ENCODE peak calls at places on chromosomes 6 and 20, in nine cellular contexts. K is gastrocnemius medialis; Z is astrocyte of the spinal cord; S is fibroblast of mammary gland; W is activated CD8-positive, alpha-beta T cell treated with anti-CD3 and anti-CD28 coated beads for 36 hours; V is GM13976; H is AG10803; Y is adrenal gland; J is GM12865. Q is an unnamed sample.

GRCh38 chr6:170086639-170087420 is 204.0 kb downstream of the DLL1 start:
- DNase-seq in K (no peak), Z (no peak), S (no peak), W (no peak), V (no peak), H (no peak), Y (peak), J (no peak), Q (no peak)

GRCh38 chr20:48324744-48325143 is 503.1 kb downstream of the PREX1 start:
- DNase-seq in K (no peak), Z (no peak), S (no peak), W (no peak), V (no peak), H (no peak), Y (no peak), J (no peak), Q (no peak)

GRCh38 chr6:30615219-30615957 is 1.7 kb downstream of the PPP1R10 start:
- DNase-seq in K (no peak), Z (peak), S (peak), W (peak), V (no peak), H (peak), Y (no peak), J (peak), Q (no peak)

GRCh38 chr20:47392721-47393073 is 36.2 kb upstream of the ZMYND8 start:
- DNase-seq in K (no peak), Z (no peak), S (peak), W (no peak), V (no peak), H (peak), Y (no peak), J (no peak), Q (peak)

GRCh38 chr20:21574443-21574842 is 60.6 kb upstream of the NKX2-2 start:
- DNase-seq in K (no peak), Z (no peak), S (no peak), W (no peak), V (no peak), H (no peak), Y (no peak), J (no peak), Q (no peak)

GRCh38 chr20:7959484-7959883 is 19.2 kb upstream of the HAO1 start:
- DNase-seq in K (no peak), Z (no peak), S (no peak), W (no peak), V (no peak), H (no peak), Y (no peak), J (no peak), Q (no peak)

GRCh38 chr6:131762984-131763383 is 44.8 kb upstream of the ENPP1 start:
- DNase-seq in K (no peak), Z (no peak), S (no peak), W (no peak), V (no peak), H (peak), Y (no peak), J (no peak), Q (no peak)

GRCh38 chr6:74606488-74607135 is 599.2 kb downstream of the COL12A1 start:
- DNase-seq in K (no peak), Z (peak), S (peak), W (no peak), V (no peak), H (peak), Y (no peak), J (no peak), Q (no peak)

GRCh38 chr20:45971425-45971674 is 653 bp downstream of the ZNF335 start:
- DNase-seq in K (no peak), Z (no peak), S (no peak), W (no peak), V (no peak), H (no peak), Y (no peak), J (no peak), Q (peak)

GRCh38 chr6:28068067-28068466 is 12.3 kb upstream of the ZNF165 start:
- DNase-seq in K (no peak), Z (no peak), S (no peak), W (no peak), V (no peak), H (no peak), Y (no peak), J (no peak), Q (no peak)

GRCh38 chr20:63295422-63295821 is 2.4 kb downstream of the COL20A1 start:
- DNase-seq in K (no peak), Z (no peak), S (no peak), W (no peak), V (no peak), H (no peak), Y (no peak), J (no peak), Q (no peak)
- TF ChIP-seq CTCF in K (no peak), Z (peak), S (no peak), W (no peak), V (no peak), H (no peak), Y (no peak), J (no peak), Q (no peak)

GRCh38 chr6:51887859-51888258 is 199.6 kb downstream of the PKHD1 start:
- DNase-seq in K (no peak), Z (no peak), S (no peak), W (no peak), V (no peak), H (no peak), Y (no peak), J (no peak), Q (no peak)

GRCh38 chr6:51893356-51893755 is 194.1 kb downstream of the PKHD1 start:
- DNase-seq in K (no peak), Z (no peak), S (no peak), W (no peak), V (no peak), H (no peak), Y (no peak), J (no peak), Q (no peak)

GRCh38 chr6:51892750-51893149 is 194.7 kb downstream of the PKHD1 start:
- DNase-seq in K (no peak), Z (no peak), S (no peak), W (no peak), V (no peak), H (no peak), Y (no peak), J (peak), Q (no peak)

GRCh38 chr6:51892339-51892738 is 195.1 kb downstream of the PKHD1 start:
- DNase-seq in K (no peak), Z (no peak), S (no peak), W (no peak), V (no peak), H (no peak), Y (no peak), J (no peak), Q (no peak)

DNA sequence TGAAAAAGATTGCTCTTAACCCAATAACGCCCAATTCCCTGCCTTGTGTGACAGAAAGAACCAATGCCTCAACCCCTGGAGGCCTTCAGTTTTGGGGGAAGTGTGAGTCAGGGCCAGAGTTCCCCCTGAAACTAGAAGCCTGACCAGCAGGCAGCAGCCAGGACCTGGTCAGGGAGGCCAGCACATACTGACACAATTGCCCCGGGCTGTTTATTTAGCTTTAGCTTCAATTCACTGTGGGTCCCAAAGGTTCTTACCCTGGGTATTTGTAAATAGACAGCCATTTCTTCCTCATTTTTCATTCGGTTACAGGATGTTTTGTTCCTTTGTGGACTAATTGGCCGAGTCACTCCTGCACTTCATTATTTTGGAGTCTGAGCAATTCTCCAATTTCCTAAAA is 195.6 kb downstream of the PKHD1 start:
- DNase-seq in K (no peak), Z (no peak), S (no peak), W (no peak), V (no peak), H (no peak), Y (no peak), J (no peak), Q (no peak)
- TF ChIP-seq CTCF in K (no peak), Z (no peak), S (no peak), W (no peak), V (no peak), H (no peak), Y (no peak), J (no peak), Q (no peak)

DNA sequence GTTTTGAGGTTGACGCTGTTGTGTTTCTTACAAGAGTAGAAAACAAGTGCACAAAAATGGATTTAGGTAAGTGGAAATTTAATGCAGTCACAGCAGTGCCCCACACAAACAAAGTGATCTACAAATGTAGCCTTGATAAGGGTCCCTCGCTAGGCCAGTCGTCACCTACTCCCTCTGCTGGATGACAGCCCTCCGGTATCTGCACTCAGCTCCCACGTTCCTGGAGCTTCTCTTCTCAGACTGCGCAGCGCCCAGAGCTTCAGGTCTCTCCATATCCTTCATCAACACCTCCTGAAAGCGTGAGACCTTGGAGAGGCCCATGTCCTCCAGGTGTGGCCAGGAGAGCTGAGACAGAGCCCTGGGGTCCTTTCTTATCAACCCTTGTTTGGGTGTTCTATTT is 58.3 kb upstream of the MAP3K4 start:
- DNase-seq in K (no peak), Z (no peak), S (no peak), W (no peak), V (no peak), H (no peak), Y (no peak), J (no peak), Q (no peak)
- TF ChIP-seq CTCF in K (no peak), Z (no peak), S (peak), W (no peak), V (no peak), H (no peak), Y (no peak), J (no peak), Q (no peak)

GRCh38 chr6:90860822-90861601 is 274.1 kb upstream of the MAP3K7 start:
- DNase-seq in K (no peak), Z (no peak), S (peak), W (no peak), V (peak), H (no peak), Y (no peak), J (peak), Q (no peak)
- TF ChIP-seq CTCF in K (no peak), Z (no peak), S (no peak), W (no peak), V (no peak), H (peak), Y (no peak), J (no peak), Q (peak)

GRCh38 chr20:24782801-24783630 is 166.1 kb upstream of the CST7 start:
- DNase-seq in K (no peak), Z (peak), S (no peak), W (peak), V (no peak), H (no peak), Y (no peak), J (no peak), Q (no peak)

GRCh38 chr20:24782221-24782620 is 166.8 kb upstream of the CST7 start:
- DNase-seq in K (no peak), Z (no peak), S (no peak), W (no peak), V (no peak), H (no peak), Y (no peak), J (no peak), Q (no peak)

GRCh38 chr20:24785141-24785924 is 163.7 kb upstream of the CST7 start:
- DNase-seq in K (no peak), Z (peak), S (no peak), W (no peak), V (no peak), H (peak), Y (no peak), J (no peak), Q (no peak)

GRCh38 chr20:24784607-24785006 is 164.5 kb upstream of the CST7 start:
- DNase-seq in K (no peak), Z (no peak), S (no peak), W (no peak), V (no peak), H (no peak), Y (no peak), J (no peak), Q (no peak)

GRCh38 chr20:24783631-24784492 is 165.2 kb upstream of the CST7 start:
- DNase-seq in K (no peak), Z (no peak), S (no peak), W (peak), V (peak), H (no peak), Y (no peak), J (peak), Q (peak)
- TF ChIP-seq CTCF in K (no peak), Z (peak), S (no peak), W (no peak), V (peak), H (no peak), Y (no peak), J (peak), Q (peak)

GRCh38 chr6:97925504-97925903 is 642.5 kb upstream of the MMS22L start:
- DNase-seq in K (no peak), Z (no peak), S (peak), W (no peak), V (no peak), H (peak), Y (no peak), J (no peak), Q (no peak)
- TF ChIP-seq CTCF in K (no peak), Z (no peak), S (no peak), W (no peak), V (no peak), H (peak), Y (no peak), J (no peak), Q (peak)

DNA sequence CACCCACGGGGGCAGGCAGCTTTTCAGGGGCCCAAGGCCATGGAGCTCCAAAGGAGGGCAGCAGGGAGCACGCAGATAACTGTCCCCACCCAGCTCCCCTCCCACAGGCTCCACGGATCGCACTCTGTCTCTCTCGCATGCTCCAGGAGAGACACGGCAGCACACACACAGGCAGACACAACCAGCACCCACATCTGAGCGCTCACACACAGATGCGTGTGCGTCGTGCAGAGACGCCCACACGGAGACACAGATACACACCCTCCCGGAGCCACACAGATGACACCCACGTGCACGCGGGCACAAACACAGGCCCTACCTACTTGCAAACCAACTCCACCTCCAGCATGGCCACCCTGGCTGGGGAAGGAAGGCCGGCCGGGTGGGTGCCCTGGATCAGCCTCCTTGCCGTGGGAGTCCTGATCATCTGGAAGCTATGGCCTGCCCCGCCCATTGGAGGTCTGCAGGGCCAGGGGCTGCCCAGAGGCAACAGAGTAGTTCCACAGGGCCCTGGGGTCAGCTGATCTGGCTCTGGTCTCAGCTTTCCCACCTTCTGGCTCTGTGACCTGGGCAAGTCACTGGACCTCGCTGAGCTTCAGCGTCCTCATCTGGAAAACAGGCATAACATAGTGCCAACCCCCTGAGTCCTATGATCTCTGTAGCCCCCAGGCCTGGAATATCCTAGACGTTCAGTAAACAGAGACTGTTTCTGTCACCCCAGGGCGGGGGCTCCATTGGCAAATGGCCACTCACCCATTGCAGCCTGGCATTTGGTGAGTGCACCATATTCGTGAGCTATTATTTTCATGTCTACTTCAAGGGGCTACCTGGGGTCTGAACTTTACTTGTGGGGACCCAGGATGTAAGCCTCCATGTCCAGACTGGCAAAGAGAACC is 31.6 kb downstream of the AAR2 start:
- DNase-seq in K (no peak), Z (no peak), S (no peak), W (no peak), V (no peak), H (no peak), Y (peak), J (no peak), Q (no peak)
- TF ChIP-seq CTCF in K (no peak), Z (no peak), S (no peak), W (no peak), V (no peak), H (no peak), Y (no peak), J (no peak), Q (no peak)

DNA sequence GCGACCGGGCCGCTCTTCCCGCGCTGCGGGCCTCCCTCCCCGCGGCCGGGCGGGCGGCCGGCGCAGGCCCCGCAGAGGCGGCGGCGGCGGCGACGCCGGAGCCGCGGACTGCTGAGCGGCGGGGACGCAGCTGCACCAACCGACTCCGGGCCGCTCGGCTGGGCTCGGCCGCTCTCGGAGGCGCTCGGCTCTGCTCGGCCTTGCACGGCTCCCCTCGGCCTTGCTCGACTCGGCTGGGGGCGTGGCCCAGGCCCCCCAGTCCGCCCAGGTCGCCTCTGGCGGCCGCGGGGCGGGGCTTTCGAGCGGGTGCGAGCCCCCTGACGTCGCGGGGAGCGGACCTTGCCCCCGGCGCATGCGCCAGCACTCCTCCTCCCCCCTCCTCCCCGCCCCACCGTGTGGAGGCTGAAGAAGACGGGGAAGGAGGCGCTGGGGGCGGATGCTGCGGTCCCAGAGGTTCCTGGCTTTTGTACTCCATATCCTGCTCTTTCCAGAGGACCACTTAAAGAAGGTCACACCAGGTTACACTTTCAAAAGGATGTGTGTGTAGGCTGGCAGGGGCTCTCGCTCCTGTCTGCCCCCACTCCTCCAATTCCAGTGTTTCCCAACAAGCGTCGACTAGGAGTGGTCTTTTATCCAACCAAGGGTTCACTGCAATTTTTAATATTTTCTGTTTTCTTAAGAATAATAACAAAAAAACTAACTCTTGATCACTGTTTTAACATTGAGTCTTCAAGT is at the start of gene ZHX3:
- DNase-seq in K (peak), Z (peak), S (peak), W (peak), V (peak), H (peak), Y (peak), J (peak), Q (peak)
- TF ChIP-seq CTCF in K (no peak), Z (no peak), S (no peak), W (no peak), V (no peak), H (no peak), Y (no peak), J (no peak), Q (no peak)

GRCh38 chr6:33492093-33492492 is 37.7 kb downstream of the ZBTB9 start:
- DNase-seq in K (no peak), Z (no peak), S (no peak), W (no peak), V (no peak), H (no peak), Y (no peak), J (peak), Q (no peak)
- TF ChIP-seq CTCF in K (no peak), Z (no peak), S (peak), W (no peak), V (no peak), H (no peak), Y (no peak), J (peak), Q (peak)